ENCODE peak calls at places on chromosomes 12 and 14, in four cellular contexts. O, C, X and U are unnamed samples.

GRCh38 chr12:53532524-53533445 is 25.5 kb upstream of the NPFF start:
- DNase-seq in O (no peak), C (no peak), X (no peak), U (no peak)

GRCh38 chr14:25887251-25887908 is 710.5 kb downstream of the NOVA1 start:
- DNase-seq in O (peak), C (no peak), X (no peak), U (no peak)

GRCh38 chr14:105010106-105010505 is 10.8 kb downstream of the CDCA4 start:
- DNase-seq in O (no peak), C (no peak), X (no peak), U (no peak)

GRCh38 chr12:109847166-109847700 is 14.0 kb upstream of the TRPV4 start:
- DNase-seq in O (no peak), C (no peak), X (no peak), U (no peak)

GRCh38 chr14:74977901-74978385 is 22.5 kb upstream of the PGF start:
- DNase-seq in O (no peak), C (no peak), X (no peak), U (peak)

GRCh38 chr12:111993290-111994150 is 19.4 kb downstream of the TMEM116 start:
- DNase-seq in O (no peak), C (no peak), X (no peak), U (no peak)

GRCh38 chr12:2958432-2959193 is 584 bp upstream of the TEAD4 start:
- DNase-seq in O (peak), C (peak), X (peak), U (peak)

GRCh38 chr14:62800577-62800976 is 244.7 kb downstream of the KCNH5 start:
- DNase-seq in O (no peak), C (no peak), X (no peak), U (no peak)

GRCh38 chr14:22824711-22825359 is 4.9 kb upstream of the MRPL52 start:
- DNase-seq in O (peak), C (no peak), X (no peak), U (no peak)

GRCh38 chr14:73786942-73787759 is 64.5 kb upstream of the PTGR2 start:
- DNase-seq in O (no peak), C (peak), X (peak), U (peak)

GRCh38 chr14:73788871-73789590 is 62.6 kb upstream of the PTGR2 start:
- DNase-seq in O (no peak), C (peak), X (no peak), U (no peak)

GRCh38 chr14:73792476-73792875 is 59.2 kb upstream of the PTGR2 start:
- DNase-seq in O (no peak), C (no peak), X (no peak), U (no peak)

GRCh38 chr14:73787760-73788508 is 63.7 kb upstream of the PTGR2 start:
- DNase-seq in O (peak), C (peak), X (no peak), U (peak)

GRCh38 chr14:73789996-73790581 is 61.5 kb upstream of the PTGR2 start:
- DNase-seq in O (peak), C (peak), X (peak), U (no peak)
- H3K4me3 ChIP-seq in O (no peak), C (no peak), X (no peak), U (no peak)

GRCh38 chr12:79508622-79509021 is 182.1 kb downstream of the PAWR start:
- DNase-seq in O (no peak), C (no peak), X (no peak), U (no peak)
- H3K4me3 ChIP-seq in O (no peak), C (no peak), X (no peak), U (no peak)

DNA sequence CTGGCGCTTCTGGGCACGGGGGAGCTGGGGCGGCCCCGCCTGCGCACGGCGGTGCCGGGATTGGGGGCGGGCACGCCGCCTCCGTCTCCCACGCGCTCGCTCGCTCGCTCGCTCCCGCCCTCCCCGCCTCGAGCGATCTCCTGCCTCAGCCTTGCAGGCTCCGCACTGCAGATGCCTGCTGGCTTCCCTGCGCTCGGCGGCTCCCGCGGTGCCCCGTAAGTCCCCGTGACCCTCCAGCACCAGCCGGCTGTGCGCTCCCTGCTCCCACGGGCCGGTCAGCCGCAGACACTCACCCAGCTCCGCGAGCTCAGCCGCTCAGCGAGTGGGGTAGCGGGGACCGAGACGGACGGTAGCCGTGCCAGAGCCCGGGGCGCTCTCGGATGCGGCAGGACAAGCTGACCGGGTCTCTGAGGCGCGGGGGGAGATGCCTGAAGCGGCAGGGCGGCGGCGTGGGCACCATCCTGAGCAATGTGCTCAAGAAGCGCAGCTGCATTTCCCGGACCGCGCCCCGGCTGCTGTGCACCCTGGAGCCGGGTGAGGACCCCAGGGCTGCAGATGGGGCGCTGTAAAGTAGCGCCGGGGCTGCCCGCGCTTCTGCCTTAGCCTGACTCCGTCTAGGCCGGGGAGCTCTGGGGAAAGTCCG is at the start of gene TBC1D30:
- DNase-seq in O (no peak), C (peak), X (no peak), U (peak)
- H3K4me3 ChIP-seq in O (peak), C (peak), X (peak), U (peak)

DNA sequence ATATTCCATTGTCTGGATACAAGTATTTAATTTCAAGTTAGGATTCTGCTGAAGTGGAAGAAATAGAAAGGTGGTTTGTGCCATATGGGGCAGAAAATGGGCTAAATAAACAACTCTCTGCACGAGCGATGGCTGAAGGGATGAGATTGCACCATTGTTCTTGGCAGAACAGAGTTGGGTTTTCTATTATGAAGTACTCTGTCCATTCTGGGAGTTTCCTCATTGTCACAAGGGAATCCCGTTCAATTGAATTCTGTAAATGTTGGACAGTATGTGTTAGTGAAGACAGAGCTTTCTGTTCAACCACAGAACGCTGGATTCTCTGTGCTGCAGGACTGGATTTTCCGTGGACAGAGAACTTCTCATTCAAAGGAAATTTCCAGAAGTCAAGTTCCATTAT is 345.5 kb upstream of the PRICKLE1 start:
- DNase-seq in O (no peak), C (no peak), X (no peak), U (no peak)
- H3K4me3 ChIP-seq in O (no peak), C (no peak), X (no peak), U (no peak)